ENCODE peak calls at places on chromosomes 3 and 15, in eight cellular contexts. X is RWPE2; S is AG04450; W is IMR-90; M is Peyer's patch; B is substantia nigra; I is Karpas-422; Q is CD4-positive, alpha-beta memory T cell. R is an unnamed sample.

GRCh38 chr3:119173325-119173724 is at the start of gene UPK1B:
- DNase-seq in S (no peak), X (no peak), Q (no peak), B (no peak), I (no peak), M (no peak), W (no peak), R (no peak)

GRCh38 chr3:124845406-124845805 is 41.8 kb downstream of the ITGB5 start:
- DNase-seq in S (no peak), X (no peak), B (no peak), W (peak), Q (no peak), M (peak), I (no peak), R (no peak)

GRCh38 chr3:141303481-141304223 is 64.7 kb upstream of the ZBTB38 start:
- DNase-seq in M (peak), S (peak), B (no peak), I (peak), X (no peak), W (peak), Q (peak), R (peak)

GRCh38 chr15:92394327-92395175 is 870 bp downstream of the ST8SIA2 start:
- DNase-seq in M (no peak), W (no peak), B (no peak), Q (no peak), I (no peak), X (no peak), S (no peak), R (no peak)

GRCh38 chr15:77856718-77857346 is 220.7 kb downstream of the TBC1D2B start:
- DNase-seq in I (peak), W (no peak), M (no peak), X (no peak), Q (no peak), B (no peak), S (no peak), R (no peak)

GRCh38 chr3:12508316-12508715 is 24.0 kb downstream of the TSEN2 start:
- DNase-seq in I (no peak), B (no peak), Q (no peak), M (no peak), X (peak), W (peak), S (peak), R (no peak)

GRCh38 chr15:87032291-87032690 is 952.6 kb downstream of the AGBL1 start:
- DNase-seq in Q (no peak), W (no peak), I (no peak), X (peak), B (no peak), M (no peak), S (no peak), R (no peak)

GRCh38 chr3:58063424-58063823 is 55.2 kb downstream of the FLNB start:
- DNase-seq in X (no peak), I (no peak), S (no peak), M (peak), B (no peak), W (peak), Q (no peak), R (no peak)

GRCh38 chr3:156530969-156531368 is 23.9 kb downstream of the SSR3 start:
- DNase-seq in W (no peak), Q (no peak), S (no peak), M (no peak), X (no peak), B (no peak), I (no peak), R (no peak)

GRCh38 chr3:28856796-28857195 is 424.1 kb upstream of the RBMS3 start:
- DNase-seq in M (no peak), X (no peak), W (peak), I (no peak), S (no peak), Q (no peak), B (no peak), R (no peak)

GRCh38 chr3:38117163-38117716 is 19.7 kb downstream of the ACAA1 start:
- DNase-seq in M (peak), W (no peak), X (peak), S (no peak), I (no peak), B (no peak), Q (no peak), R (no peak)

GRCh38 chr15:85793641-85794597 is 806 bp downstream of the KLHL25 start:
- DNase-seq in S (no peak), B (no peak), Q (peak), I (peak), M (peak), W (peak), X (no peak), R (no peak)

GRCh38 chr3:66606126-66606525 is 105.3 kb upstream of the LRIG1 start:
- DNase-seq in I (no peak), X (no peak), B (no peak), M (no peak), Q (no peak), W (no peak), S (no peak), R (no peak)

GRCh38 chr3:148955544-148956346 is 35.6 kb upstream of the GYG1 start:
- DNase-seq in Q (peak), W (peak), X (no peak), S (peak), M (peak), B (no peak), I (peak), R (peak)

GRCh38 chr3:170689218-170689874 is 103.5 kb upstream of the SLC7A14 start:
- DNase-seq in M (no peak), B (no peak), Q (no peak), S (peak), I (no peak), W (peak), X (peak), R (no peak)

GRCh38 chr3:194686816-194687637 is 1.3 kb downstream of the FAM43A start:
- DNase-seq in M (peak), I (peak), S (no peak), Q (peak), W (peak), X (no peak), B (no peak), R (peak)

GRCh38 chr3:196931157-196931556 is 11.2 kb downstream of the NCBP2 start:
- DNase-seq in X (no peak), B (no peak), M (no peak), Q (no peak), S (no peak), I (peak), W (no peak), R (no peak)

GRCh38 chr3:29381595-29381994 is 100.7 kb downstream of the RBMS3 start:
- DNase-seq in W (peak), X (no peak), Q (no peak), I (no peak), S (no peak), B (no peak), M (no peak), R (no peak)

GRCh38 chr15:58666957-58667356 is 82.5 kb downstream of the ADAM10 start:
- DNase-seq in X (no peak), B (no peak), S (no peak), W (peak), I (no peak), M (no peak), Q (no peak), R (no peak)

GRCh38 chr15:92510163-92510882 is 116.6 kb downstream of the ST8SIA2 start:
- DNase-seq in S (no peak), Q (no peak), W (no peak), M (no peak), I (no peak), X (no peak), B (no peak), R (no peak)

GRCh38 chr3:154427685-154428291 is 2.2 kb downstream of the GPR149 start:
- DNase-seq in I (no peak), X (no peak), B (no peak), W (no peak), M (no peak), Q (no peak), S (no peak), R (no peak)

GRCh38 chr3:101810023-101810415 is 31.0 kb downstream of the NXPE3 start:
- DNase-seq in Q (no peak), S (no peak), I (no peak), X (no peak), W (no peak), B (no peak), M (no peak), R (no peak)

GRCh38 chr3:28022916-28023315 is 218.5 kb upstream of the CMC1 start:
- DNase-seq in Q (no peak), X (no peak), M (no peak), I (no peak), S (no peak), W (no peak), B (no peak), R (no peak)

GRCh38 chr15:78394981-78395619 is 42.9 kb upstream of the IREB2 start:
- DNase-seq in B (no peak), W (no peak), Q (no peak), M (no peak), X (peak), S (no peak), I (no peak), R (no peak)

GRCh38 chr3:29493109-29493508 is 212.2 kb downstream of the RBMS3 start:
- DNase-seq in S (no peak), I (no peak), Q (no peak), B (no peak), X (no peak), W (peak), M (no peak), R (no peak)

GRCh38 chr15:58934114-58934447 is 602 bp upstream of the SLTM start:
- DNase-seq in Q (no peak), S (no peak), W (no peak), I (no peak), M (no peak), X (no peak), B (no peak), R (no peak)

GRCh38 chr15:101167791-101168462 is 83.9 kb downstream of the CHSY1 start:
- DNase-seq in I (no peak), W (peak), Q (peak), M (peak), S (peak), B (peak), X (peak), R (peak)

GRCh38 chr3:186824430-186825139 is 17.9 kb upstream of the ADIPOQ start:
- DNase-seq in S (no peak), W (no peak), Q (no peak), M (peak), B (no peak), I (no peak), X (no peak), R (no peak)

GRCh38 chr3:14440531-14441239 is 38.3 kb downstream of the SLC6A6 start:
- DNase-seq in W (peak), X (no peak), Q (no peak), I (no peak), S (no peak), B (no peak), M (no peak), R (no peak)

GRCh38 chr3:52277972-52278509 is 408 bp downstream of the WDR82 start:
- DNase-seq in M (peak), X (no peak), I (peak), W (no peak), Q (peak), B (peak), S (no peak), R (peak)

GRCh38 chr15:43974852-43975251 is 148.1 kb downstream of the WDR76 start:
- DNase-seq in I (peak), Q (no peak), W (no peak), B (no peak), S (no peak), M (no peak), X (no peak), R (no peak)

GRCh38 chr15:91887321-91887720 is 33.8 kb downstream of the SLCO3A1 start:
- DNase-seq in X (no peak), M (no peak), W (no peak), B (peak), S (no peak), Q (no peak), I (no peak), R (no peak)

GRCh38 chr3:53721187-53721946 is 124.9 kb downstream of the CHDH start:
- DNase-seq in W (peak), S (no peak), I (no peak), M (no peak), B (no peak), Q (no peak), X (no peak), R (no peak)

GRCh38 chr3:142676151-142676550 is 47.7 kb upstream of the TRPC1 start:
- DNase-seq in M (no peak), B (no peak), S (no peak), W (no peak), X (no peak), Q (no peak), I (no peak), R (no peak)

GRCh38 chr3:100603449-100603848 is 6.0 kb upstream of the ADGRG7 start:
- DNase-seq in S (no peak), Q (no peak), W (peak), I (peak), M (no peak), X (no peak), B (no peak), R (no peak)

GRCh38 chr3:64023861-64024223 is 548 bp upstream of the PSMD6 start:
- DNase-seq in W (peak), B (no peak), S (no peak), Q (no peak), I (no peak), M (no peak), X (no peak), R (no peak)
- H3K27ac ChIP-seq in W (no peak), B (no peak), S (no peak), Q (peak), I (no peak), M (peak), X (no peak), R (peak)

GRCh38 chr15:39888243-39888642 is 31.8 kb downstream of the GPR176 start:
- DNase-seq in S (no peak), I (peak), X (no peak), B (no peak), W (no peak), Q (no peak), M (no peak), R (no peak)

GRCh38 chr15:39888809-39889208 is 31.3 kb downstream of the GPR176 start:
- DNase-seq in S (no peak), I (peak), M (no peak), X (no peak), B (no peak), W (no peak), Q (no peak), R (no peak)

GRCh38 chr15:39886418-39886817 is 33.6 kb downstream of the GPR176 start:
- DNase-seq in B (no peak), S (no peak), X (no peak), M (no peak), Q (no peak), I (peak), W (no peak), R (no peak)

GRCh38 chr15:39887832-39888231 is 32.2 kb downstream of the GPR176 start:
- DNase-seq in X (no peak), S (no peak), Q (no peak), W (peak), B (no peak), M (peak), I (peak), R (no peak)

DNA sequence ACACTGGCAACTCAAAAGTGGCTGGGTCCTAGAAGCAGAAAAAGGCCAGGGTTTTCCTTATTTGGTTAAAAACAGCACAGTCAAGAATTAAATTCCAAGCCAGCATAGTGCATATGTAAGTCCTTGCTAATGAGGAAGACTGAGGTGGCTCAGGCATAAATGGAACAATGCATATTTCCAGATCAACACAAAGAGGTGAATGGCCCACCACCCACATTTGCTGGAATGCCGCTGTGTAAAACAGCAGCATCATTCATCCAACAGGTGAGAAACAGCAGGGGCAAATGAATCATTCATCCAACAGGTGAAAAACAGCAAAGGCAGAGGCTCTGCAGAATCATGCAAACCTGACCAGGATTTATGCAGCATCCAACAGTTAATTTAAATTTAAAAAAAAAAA is 32.9 kb downstream of the GPR176 start:
- DNase-seq in Q (no peak), I (no peak), M (no peak), B (no peak), S (no peak), X (no peak), W (no peak), R (no peak)
- H3K27ac ChIP-seq in Q (no peak), I (no peak), M (no peak), B (no peak), S (no peak), X (no peak), W (no peak), R (no peak)

GRCh38 chr15:60591491-60592385 is 112.8 kb upstream of the ICE2 start:
- DNase-seq in X (peak), Q (peak), W (no peak), M (peak), I (no peak), S (no peak), B (peak), R (no peak)
- H3K27ac ChIP-seq in X (peak), Q (peak), W (peak), M (peak), I (no peak), S (no peak), B (peak), R (peak)

GRCh38 chr15:80614711-80615360 is 80.3 kb upstream of the ABHD17C start:
- DNase-seq in S (no peak), I (no peak), M (no peak), B (no peak), Q (no peak), W (no peak), X (no peak), R (no peak)
- H3K27ac ChIP-seq in S (no peak), I (no peak), M (no peak), B (no peak), Q (no peak), W (no peak), X (peak), R (no peak)

GRCh38 chr3:160136421-160136820 is 88.8 kb upstream of the C3orf80 start:
- DNase-seq in S (no peak), B (no peak), W (no peak), M (no peak), X (no peak), Q (no peak), I (peak), R (no peak)
- H3K27ac ChIP-seq in S (no peak), B (no peak), W (no peak), M (no peak), X (no peak), Q (no peak), I (no peak), R (no peak)

GRCh38 chr3:4492240-4493007 is 724 bp upstream of the ITPR1 start:
- DNase-seq in X (peak), I (peak), Q (peak), S (no peak), B (peak), W (peak), M (peak), R (peak)

GRCh38 chr3:4494807-4495200 is 1.7 kb downstream of the ITPR1 start:
- DNase-seq in X (no peak), M (no peak), I (peak), Q (no peak), W (no peak), B (no peak), S (no peak), R (no peak)

GRCh38 chr3:4495294-4496110 is 2.4 kb downstream of the ITPR1 start:
- DNase-seq in W (no peak), Q (no peak), M (no peak), I (no peak), X (no peak), S (no peak), B (no peak), R (no peak)

GRCh38 chr3:4493008-4493930 is at the start of gene ITPR1:
- DNase-seq in S (peak), Q (peak), I (peak), W (peak), X (peak), M (peak), B (peak), R (peak)

GRCh38 chr3:4493931-4494806 is 1.0 kb downstream of the ITPR1 start:
- DNase-seq in W (peak), Q (peak), I (peak), X (no peak), B (no peak), M (peak), S (no peak), R (no peak)
- H3K27ac ChIP-seq in W (no peak), Q (peak), I (no peak), X (no peak), B (no peak), M (peak), S (no peak), R (peak)

GRCh38 chr3:50340404-50341329 is at the start of gene RASSF1:
- DNase-seq in B (peak), I (peak), Q (peak), M (peak), S (no peak), W (no peak), X (no peak), R (peak)
- H3K27ac ChIP-seq in B (peak), I (peak), Q (peak), M (peak), S (peak), W (peak), X (peak), R (peak)